ENCODE peak calls at places on chromosomes 1 and 21, in five cellular contexts. G is transverse colon, B is left lung, F is right atrium auricular region, T is Peyer's patch. H is an unnamed sample. For H3K4me1 and H3K36me3, the result is how much of the 10 kb centered on the place peaks cover.

GRCh38 chr1:114610546-114611245 is 29.3 kb upstream of the BCAS2 start:
- DNase-seq in B (no peak), T (no peak), F (no peak), G (no peak), H (no peak)

GRCh38 chr1:100730130-100730529 is 10.6 kb downstream of the VCAM1 start:
- DNase-seq in F (no peak), T (no peak), B (no peak), G (no peak), H (no peak)

GRCh38 chr1:26864610-26865480 is 1.9 kb downstream of the SFN start:
- DNase-seq in F (peak), G (peak), B (peak), T (peak), H (peak)

GRCh38 chr21:27586326-27586725 is 619.4 kb upstream of the ADAMTS5 start:
- DNase-seq in G (no peak), T (no peak), F (no peak), B (no peak), H (no peak)

GRCh38 chr1:116569776-116570357 is 959 bp downstream of the CD58 start:
- DNase-seq in B (peak), F (no peak), T (peak), G (peak), H (peak)

GRCh38 chr1:147177611-147178370 is 5.5 kb upstream of the PRKAB2 start:
- DNase-seq in B (no peak), T (no peak), F (no peak), G (no peak), H (peak)

GRCh38 chr1:82625562-82625961 is 824.8 kb downstream of the ADGRL2 start:
- DNase-seq in G (no peak), F (no peak), T (no peak), B (no peak), H (no peak)

GRCh38 chr1:8152731-8153702 is 126.9 kb upstream of the ERRFI1 start:
- DNase-seq in T (peak), G (no peak), B (no peak), F (no peak), H (no peak)

GRCh38 chr1:100455478-100456072 is 82.4 kb upstream of the GPR88 start:
- DNase-seq in B (no peak), F (no peak), G (no peak), T (no peak), H (no peak)

GRCh38 chr21:46648539-46648938 is 13.1 kb downstream of the PRMT2 start:
- DNase-seq in G (no peak), B (no peak), F (no peak), T (no peak), H (no peak)

GRCh38 chr21:42835611-42836401 is 43.5 kb downstream of the WDR4 start:
- DNase-seq in F (peak), T (peak), G (no peak), B (no peak), H (no peak)

GRCh38 chr1:5994713-5995621 is 2.7 kb upstream of the NPHP4 start:
- DNase-seq in B (no peak), G (peak), F (no peak), T (peak), H (peak)

GRCh38 chr1:34412597-34413392 is 236.1 kb downstream of the C1orf94 start:
- DNase-seq in B (no peak), F (no peak), G (no peak), T (no peak), H (no peak)

GRCh38 chr1:245827306-245827705 is 672.5 kb downstream of the KIF26B start:
- DNase-seq in B (no peak), T (no peak), F (no peak), G (no peak), H (no peak)

GRCh38 chr1:245823408-245824147 is 668.8 kb downstream of the KIF26B start:
- DNase-seq in B (no peak), T (no peak), F (no peak), G (no peak), H (no peak)

GRCh38 chr1:245822997-245823396 is 668.2 kb downstream of the KIF26B start:
- DNase-seq in B (no peak), F (no peak), G (no peak), T (no peak), H (no peak)

GRCh38 chr1:245829194-245829593 is 674.4 kb downstream of the KIF26B start:
- DNase-seq in G (no peak), F (no peak), T (no peak), B (no peak), H (no peak)

DNA sequence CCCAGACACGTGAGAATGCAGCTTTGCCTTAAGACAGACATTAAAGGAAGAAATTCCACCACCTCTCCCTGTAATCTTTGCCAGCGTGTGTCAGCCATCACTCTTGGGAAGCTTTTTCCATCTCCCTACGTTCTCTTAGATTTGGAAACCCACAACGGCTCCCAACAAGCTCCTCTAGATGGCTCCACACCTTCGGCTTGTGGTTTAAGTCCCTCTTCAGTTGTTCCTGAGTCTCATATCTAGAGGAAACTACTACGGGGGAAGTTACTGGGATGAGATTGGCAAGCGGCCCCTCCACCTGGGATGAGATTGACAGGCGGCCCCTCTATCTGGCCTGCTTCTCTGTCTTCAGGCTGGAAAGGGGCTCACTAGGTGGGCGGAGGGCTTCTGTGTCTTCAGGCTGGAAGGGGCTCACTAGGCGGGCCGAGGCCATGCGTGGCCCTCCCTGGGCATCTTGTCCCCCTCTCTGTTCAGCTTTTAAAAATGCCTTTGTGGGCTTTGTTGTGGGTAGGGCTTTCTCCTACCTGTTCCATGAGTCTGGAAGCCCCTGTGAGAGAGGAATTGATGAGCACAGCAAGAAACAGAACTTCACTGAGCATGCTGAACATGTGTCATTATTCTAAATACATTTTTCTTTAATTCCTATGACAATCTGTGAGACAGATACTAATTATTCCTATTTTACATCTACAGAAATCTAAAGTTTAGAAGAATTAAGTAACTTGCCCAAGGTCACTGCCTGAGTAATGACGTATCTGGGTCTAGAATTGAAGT is 670.5 kb downstream of the KIF26B start:
- DNase-seq in G (no peak), F (no peak), T (no peak), B (no peak), H (no peak)
- TF ChIP-seq CTCF in G (no peak), F (peak), T (no peak), B (no peak), H (no peak)

GRCh38 chr1:55079651-55080050 is 40.3 kb downstream of the PCSK9 start:
- DNase-seq in G (no peak), B (no peak), T (no peak), F (no peak), H (no peak)

GRCh38 chr1:55076356-55076755 is 37.0 kb downstream of the PCSK9 start:
- DNase-seq in G (no peak), F (no peak), B (no peak), T (no peak), H (no peak)

GRCh38 chr1:55081905-55082296 is 42.6 kb downstream of the PCSK9 start:
- DNase-seq in G (no peak), B (no peak), F (no peak), T (no peak), H (no peak)

GRCh38 chr1:55081188-55081904 is 42.0 kb downstream of the PCSK9 start:
- DNase-seq in F (no peak), T (no peak), B (no peak), G (no peak), H (no peak)

GRCh38 chr1:55078470-55078869 is 39.1 kb downstream of the PCSK9 start:
- DNase-seq in G (no peak), T (no peak), B (no peak), F (no peak), H (no peak)
- H3K4me1 ChIP-seq in G (under half), T (under half), B (under half), F (under half), H (under half)

DNA sequence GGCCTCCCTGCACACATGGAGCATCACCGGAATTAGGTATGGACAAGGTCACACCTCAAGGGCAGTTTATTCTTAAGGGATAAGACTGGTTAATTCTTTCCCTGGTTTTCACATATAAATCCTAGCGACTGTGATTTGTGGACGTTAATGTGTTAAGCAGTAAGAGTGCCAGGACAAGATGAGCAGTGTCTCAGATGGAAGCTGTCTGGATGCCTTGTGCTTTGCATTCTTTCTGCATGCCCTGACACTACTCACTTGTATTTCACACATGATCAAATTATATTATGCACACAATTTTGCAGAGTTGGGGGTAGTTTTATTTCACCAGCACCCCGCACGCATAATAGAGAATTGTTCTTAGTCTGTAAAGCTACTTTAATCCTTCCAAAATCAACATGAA is 49.2 kb upstream of the NADK start:
- DNase-seq in T (no peak), G (no peak), F (no peak), B (no peak), H (no peak)
- H3K36me3 ChIP-seq in T (under half), G (under half), F (under half), B (under half), H (under half)

DNA sequence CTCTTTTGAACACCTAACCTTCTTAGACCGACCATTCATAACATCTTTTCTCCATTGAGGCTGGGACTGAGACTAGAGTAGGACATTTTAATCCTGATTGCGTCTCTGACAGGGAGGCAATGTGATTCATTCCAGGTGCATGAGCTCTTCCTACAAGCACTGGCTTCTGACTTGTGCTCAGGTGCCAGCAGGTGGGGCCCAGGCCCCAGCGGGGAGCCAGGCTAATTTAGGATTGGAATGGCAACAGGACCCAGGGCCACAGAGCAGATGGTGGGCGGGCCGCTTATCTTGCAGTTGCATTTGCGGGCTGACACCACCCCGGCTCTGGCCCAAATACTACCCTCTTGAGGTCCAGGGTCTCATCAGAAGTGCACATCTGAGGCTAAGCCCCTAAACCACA is 4.1 kb downstream of the GPA33 start:
- DNase-seq in F (no peak), T (no peak), G (peak), B (no peak), H (no peak)
- TF ChIP-seq CTCF in F (no peak), T (peak), G (no peak), B (no peak), H (no peak)

GRCh38 chr1:203039609-203040517 is 13.6 kb downstream of the PPFIA4 start:
- DNase-seq in F (no peak), B (no peak), G (no peak), T (no peak), H (no peak)
- H3K4me1 ChIP-seq in F (under half), B (under half), G (under half), T (under half), H (half or more)

GRCh38 chr1:22104074-22104473 is 38.8 kb downstream of the WNT4 start:
- DNase-seq in B (no peak), G (no peak), F (no peak), T (no peak), H (no peak)
- H3K36me3 ChIP-seq in B (under half), G (under half), F (under half), T (under half), H (under half)

DNA sequence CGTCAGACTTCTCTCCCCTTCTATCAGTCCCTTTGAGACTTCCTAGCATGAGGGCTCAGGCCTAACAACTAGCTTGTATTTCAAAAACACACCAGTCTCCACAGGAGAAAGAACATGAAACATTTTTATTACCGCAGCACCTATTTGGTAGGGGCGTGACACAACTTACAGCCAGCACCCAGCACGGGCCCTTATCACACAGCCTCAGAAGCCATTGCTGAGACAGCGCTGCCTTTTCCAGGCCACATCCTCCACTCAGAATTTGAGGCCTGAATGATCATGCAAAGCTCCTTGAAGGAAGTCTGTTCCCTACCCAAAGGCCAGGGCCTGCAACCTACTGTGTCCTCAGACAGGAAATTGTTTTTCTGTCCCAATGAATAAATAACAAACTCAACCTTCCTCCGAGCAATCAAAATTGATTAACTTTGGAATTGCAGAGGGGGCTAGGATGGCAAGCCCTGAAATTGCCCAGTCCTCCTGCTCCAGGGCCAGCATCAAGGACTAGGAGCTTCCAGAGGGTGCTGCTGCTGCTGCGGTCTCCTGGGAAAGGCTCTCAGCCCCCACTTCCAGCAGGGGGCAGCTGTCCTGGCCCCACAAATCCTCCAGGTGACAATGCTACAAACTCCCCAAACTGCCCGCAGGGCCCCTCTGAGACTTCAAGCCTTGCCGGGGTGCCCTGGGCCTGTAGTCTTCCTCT is 94.3 kb upstream of the GALNT2 start:
- DNase-seq in B (no peak), T (no peak), F (no peak), G (peak), H (no peak)
- TF ChIP-seq CTCF in B (no peak), T (peak), F (peak), G (peak), H (peak)

DNA sequence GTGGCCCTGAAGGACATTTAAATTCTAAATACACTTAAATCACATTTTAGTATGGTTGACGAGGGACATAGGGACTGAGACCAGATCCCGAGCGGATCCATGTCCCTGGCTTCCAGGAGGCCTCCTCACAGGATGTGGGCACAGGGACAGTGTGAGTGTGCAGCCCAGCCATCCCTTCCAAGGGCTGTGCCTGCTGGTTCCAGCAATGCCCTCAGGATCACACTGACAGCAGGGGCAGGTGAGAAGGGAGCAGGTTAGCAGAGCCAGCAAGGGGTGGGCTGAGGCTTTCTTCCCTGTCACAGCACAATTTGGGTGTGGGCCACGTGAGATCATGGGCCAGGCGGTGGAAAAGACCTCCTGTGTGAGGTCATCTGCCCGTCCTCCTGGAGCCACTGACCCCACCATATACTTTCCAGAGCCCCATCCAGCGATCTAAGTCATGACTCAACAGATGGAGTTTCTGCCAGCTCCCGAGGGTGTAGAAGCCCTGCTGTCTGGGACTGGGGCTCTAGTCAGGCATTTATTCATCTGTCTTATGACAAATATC is 37.0 kb upstream of the PRSS38 start:
- DNase-seq in B (no peak), F (no peak), T (no peak), G (no peak), H (peak)
- H3K4me1 ChIP-seq in B (under half), F (under half), T (under half), G (under half), H (under half)

GRCh38 chr1:17686258-17686657 is 68.9 kb upstream of the ACTL8 start:
- DNase-seq in F (no peak), B (no peak), G (no peak), T (no peak), H (no peak)
- H3K36me3 ChIP-seq in F (half or more), B (under half), G (under half), T (under half), H (under half)